ENCODE peak calls at places on chromosomes 12 and 14, in six cellular contexts. O is astrocyte; V is pancreas; I is foreskin keratinocyte; M is CD4-positive, alpha-beta memory T cell; B is Peyer's patch. L is an unnamed sample.

GRCh38 chr12:108052260-108052659 is 76.8 kb upstream of the WSCD2 start:
- DNase-seq in V (no peak), I (no peak), O (no peak), B (no peak), M (peak; percentile 61), L (no peak)

GRCh38 chr12:110252716-110253115 is 28.3 kb upstream of the ATP2A2 start:
- DNase-seq in V (no peak), I (no peak), M (no peak), B (no peak), O (no peak), L (no peak)

GRCh38 chr12:1870086-1870485 is 48.4 kb downstream of the CACNA2D4 start:
- DNase-seq in V (no peak), O (no peak), M (no peak), I (no peak), B (no peak), L (no peak)

GRCh38 chr14:76908834-76909233 is 82.6 kb downstream of the LRRC74A start:
- DNase-seq in O (no peak), I (no peak), M (peak; percentile 78), B (no peak), V (no peak), L (no peak)

GRCh38 chr14:95683793-95684192 is 2.4 kb upstream of the TCL1B start:
- DNase-seq in B (no peak), O (no peak), M (no peak), V (no peak), I (no peak), L (no peak)

GRCh38 chr14:75147423-75148071 is 20.7 kb upstream of the NEK9 start:
- DNase-seq in V (peak; percentile 73), B (no peak), I (peak; percentile 66), O (peak; percentile 91), M (no peak), L (no peak)

GRCh38 chr12:49733219-49734017 is 7.9 kb upstream of the TMBIM6 start:
- DNase-seq in O (no peak), M (no peak), I (no peak), B (no peak), V (no peak), L (no peak)

GRCh38 chr12:8698830-8699330 is 1.1 kb downstream of the RIMKLB start:
- DNase-seq in I (peak; percentile 33), B (no peak), M (no peak), O (peak; percentile 30), V (no peak), L (peak; percentile 36)

GRCh38 chr14:61076531-61076930 is 95.5 kb downstream of the SLC38A6 start:
- DNase-seq in B (no peak), M (no peak), I (peak; percentile 10), V (no peak), O (peak; percentile 65), L (no peak)

GRCh38 chr14:21069388-21070082 is 569 bp upstream of the ARHGEF40 start:
- DNase-seq in I (no peak), V (peak; percentile 66), O (peak; percentile 23), M (peak; percentile 26), B (no peak), L (peak; percentile 11)

GRCh38 chr14:31106768-31107167 is 80.6 kb upstream of the STRN3 start:
- DNase-seq in O (peak; percentile 40), B (no peak), V (no peak), I (peak; percentile 27), M (no peak), L (no peak)

GRCh38 chr14:70114621-70115156 is 74.1 kb downstream of the SLC8A3 start:
- DNase-seq in B (no peak), V (no peak), O (no peak), M (no peak), I (no peak), L (no peak)

GRCh38 chr12:102543494-102543893 is 63.1 kb upstream of the IGF1 start:
- DNase-seq in M (no peak), B (no peak), I (no peak), O (no peak), V (no peak), L (no peak)

GRCh38 chr14:64958743-64959142 is 13.4 kb downstream of the RAB15 start:
- DNase-seq in V (no peak), B (no peak), O (no peak), M (no peak), I (no peak), L (no peak)

GRCh38 chr12:25023808-25024207 is 74.9 kb upstream of the BCAT1 start:
- DNase-seq in O (no peak), B (no peak), V (no peak), I (no peak), M (no peak), L (no peak)

GRCh38 chr14:21526672-21527319 is 650 bp upstream of the SALL2 start:
- DNase-seq in V (no peak), I (no peak), B (no peak), M (no peak), O (no peak), L (no peak)

GRCh38 chr12:48193623-48194022 is 9.5 kb downstream of the OR10AD1 start:
- DNase-seq in I (no peak), M (no peak), V (no peak), O (no peak), B (no peak), L (no peak)

GRCh38 chr14:69133206-69134125 is 19.5 kb downstream of the DCAF5 start:
- DNase-seq in O (peak; percentile 83), V (peak; percentile 45), M (no peak), B (no peak), I (peak; percentile 49), L (no peak)

GRCh38 chr14:69615471-69616407 is 4.3 kb downstream of the SUSD6 start:
- DNase-seq in I (peak; percentile 34), O (peak; percentile 78), V (no peak), B (no peak), M (peak; percentile 66), L (peak; percentile 26)

GRCh38 chr12:89791286-89791685 is 82.6 kb upstream of the ATP2B1 start:
- DNase-seq in B (no peak), M (no peak), O (no peak), I (no peak), V (no peak), L (no peak)

GRCh38 chr14:76424359-76424758 is 48.4 kb downstream of the ESRRB start:
- DNase-seq in V (no peak), I (no peak), M (no peak), B (no peak), O (no peak), L (no peak)

GRCh38 chr12:101698782-101699347 is 1.4 kb downstream of the CHPT1 start:
- DNase-seq in V (no peak), B (peak; percentile 48), I (peak; percentile 8), M (no peak), O (peak; percentile 13), L (peak; percentile 12)

GRCh38 chr14:37595809-37596595 is 573 bp downstream of the TTC6 start:
- DNase-seq in M (peak; percentile 14), I (peak; percentile 87), B (peak; percentile 89), O (no peak), V (peak; percentile 31), L (peak; percentile 77)

GRCh38 chr12:46964496-46965098 is 114.8 kb upstream of the PCED1B start:
- DNase-seq in M (no peak), O (peak; percentile 84), I (peak; percentile 86), V (no peak), B (no peak), L (peak; percentile 68)

GRCh38 chr12:68665016-68665569 is 21.7 kb upstream of the NUP107 start:
- DNase-seq in O (no peak), B (no peak), I (no peak), V (no peak), M (no peak), L (peak; percentile 4)

GRCh38 chr12:45273717-45274271 is 57.9 kb downstream of the ANO6 start:
- DNase-seq in M (no peak), I (peak; percentile 98), O (peak; percentile 100), V (no peak), B (no peak), L (peak; percentile 89)

GRCh38 chr12:57760347-57760982 is 5.6 kb downstream of the MARCHF9 start:
- DNase-seq in O (no peak), B (no peak), M (no peak), V (no peak), I (no peak), L (no peak)

GRCh38 chr12:14185441-14186192 is 179.9 kb upstream of the ATF7IP start:
- DNase-seq in M (peak; percentile 15), I (peak; percentile 38), B (no peak), V (peak; percentile 16), O (peak; percentile 6), L (peak; percentile 48)

GRCh38 chr12:115411121-115411520 is 727.1 kb upstream of the TBX3 start:
- DNase-seq in I (no peak), V (no peak), M (no peak), B (no peak), O (no peak), L (no peak)

GRCh38 chr14:89598548-89599186 is 181.6 kb upstream of the FOXN3 start:
- DNase-seq in M (no peak), V (no peak), B (no peak), I (peak; percentile 27), O (no peak), L (no peak)
- H3K27ac ChIP-seq in M (no peak overlapping the region), V (no peak overlapping the region), B (no peak overlapping the region), I (no peak overlapping the region), O (no peak overlapping the region), L (no peak overlapping the region)

DNA sequence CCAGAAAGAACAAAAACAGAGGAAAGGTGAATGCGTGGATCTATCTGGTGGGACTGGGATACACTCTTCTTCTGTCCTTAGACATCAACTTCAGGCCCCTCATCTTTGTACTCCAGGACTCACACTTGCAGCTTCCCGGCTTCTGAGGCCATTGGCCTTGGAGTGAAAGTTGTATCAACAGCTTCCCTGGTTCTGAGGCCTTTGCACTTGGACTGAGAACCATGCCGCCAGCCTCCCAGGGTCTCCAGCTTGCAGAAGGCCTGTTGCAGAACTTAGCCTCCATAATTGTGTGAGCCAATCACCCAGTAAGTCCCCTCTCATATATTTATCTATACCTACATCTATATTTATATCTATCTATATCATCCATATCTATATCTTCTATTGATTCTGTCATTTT is 218.4 kb downstream of the SOX5 start:
- DNase-seq in I (no peak), V (no peak), O (no peak), B (no peak), M (no peak), L (no peak)
- H3K27ac ChIP-seq in I (no peak overlapping the region), V (no peak overlapping the region), O (no peak overlapping the region), B (no peak overlapping the region), M (no peak overlapping the region), L (no peak overlapping the region)

DNA sequence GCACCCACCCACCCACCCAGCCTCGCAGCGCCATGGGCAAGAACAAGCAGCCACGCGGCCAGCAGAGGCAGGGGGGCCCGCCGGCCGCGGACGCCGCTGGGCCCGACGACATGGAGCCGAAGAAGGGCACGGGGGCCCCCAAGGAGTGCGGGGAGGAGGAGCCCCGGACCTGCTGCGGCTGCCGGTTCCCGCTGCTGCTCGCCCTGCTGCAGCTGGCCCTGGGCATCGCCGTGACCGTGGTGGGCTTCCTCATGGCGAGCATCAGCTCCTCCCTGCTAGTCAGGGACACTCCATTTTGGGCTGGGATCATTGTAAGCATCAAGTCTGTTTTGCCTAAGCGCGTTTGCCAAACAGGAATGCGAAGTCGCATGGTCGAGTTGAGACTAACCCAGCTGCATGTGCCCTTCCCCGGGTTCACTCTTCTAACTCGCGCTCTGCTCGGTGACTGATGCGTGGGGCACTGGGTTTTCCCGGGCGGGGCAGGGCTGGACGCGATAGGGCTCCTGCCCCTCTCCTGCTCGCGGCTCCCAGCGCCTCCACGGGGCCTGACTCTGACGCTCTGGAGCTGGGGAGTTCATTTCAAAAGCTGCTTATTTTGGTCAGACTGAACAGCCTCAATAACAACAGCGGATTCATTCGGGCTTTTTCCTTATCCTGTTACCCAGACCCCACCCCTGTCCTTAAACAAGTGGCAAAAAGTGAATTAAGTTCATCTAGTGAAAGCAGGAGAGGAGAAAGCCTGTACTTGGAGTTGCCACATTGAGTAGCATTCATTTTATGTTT is 459 bp downstream of the SSPN start:
- DNase-seq in I (peak; percentile 37), B (peak; percentile 69), M (no peak), V (peak; percentile 46), O (peak; percentile 51), L (no peak)
- H3K27ac ChIP-seq in I (no peak overlapping the region), B (peak overlapping the region; percentile 61), M (no peak overlapping the region), V (peak overlapping the region; percentile 73), O (peak overlapping the region; percentile 78), L (no peak overlapping the region)

GRCh38 chr14:93880025-93880820 is 46.9 kb upstream of the FAM181A start:
- DNase-seq in O (no peak), B (no peak), I (no peak), V (peak; percentile 18), M (no peak), L (no peak)
- H3K27ac ChIP-seq in O (no peak overlapping the region), B (no peak overlapping the region), I (no peak overlapping the region), V (no peak overlapping the region), M (no peak overlapping the region), L (no peak overlapping the region)